ENCODE peak calls at places on chromosome 21, in seven cellular contexts. O, N, B, T, R, I and P are unnamed samples. For H3K4me1, the result is how much of the 10 kb centered on the place peaks cover.

GRCh38 chr21:8992731-8993174 is 1528.6 kb upstream of the TPTE start:
- DNase-seq in O (peak), N (peak), B (no peak), T (no peak), R (no peak), I (no peak), P (no peak)

GRCh38 chr21:36059823-36060158 is 535 bp downstream of the SETD4 start:
- DNase-seq in O (peak), N (no peak), B (peak), T (no peak), R (peak), I (no peak), P (no peak)

GRCh38 chr21:22535630-22536029 is 1537.4 kb downstream of the NCAM2 start:
- DNase-seq in O (no peak), N (no peak), B (no peak), T (no peak), R (no peak), I (no peak), P (no peak)

GRCh38 chr21:21156919-21157318 is 158.7 kb downstream of the NCAM2 start:
- DNase-seq in O (no peak), N (no peak), B (no peak), T (no peak), R (no peak), I (no peak), P (no peak)

GRCh38 chr21:29719561-29719960 is 220.2 kb downstream of the GRIK1 start:
- DNase-seq in O (no peak), N (no peak), B (no peak), T (no peak), R (no peak), I (no peak), P (no peak)

GRCh38 chr21:29748391-29749167 is 191.2 kb downstream of the GRIK1 start:
- DNase-seq in O (no peak), N (no peak), B (no peak), T (no peak), R (no peak), I (no peak), P (no peak)

GRCh38 chr21:46459356-46460112 is 843 bp downstream of the DIP2A start:
- DNase-seq in O (peak), N (no peak), B (peak), T (no peak), R (peak), I (peak), P (peak)

GRCh38 chr21:33121715-33122475 is 52.0 kb downstream of the OLIG1 start:
- DNase-seq in O (no peak), N (peak), B (peak), T (no peak), R (no peak), I (peak), P (no peak)

GRCh38 chr21:30719401-30719800 is 824 bp upstream of the KRTAP21-3 start:
- DNase-seq in O (no peak), N (no peak), B (no peak), T (no peak), R (no peak), I (no peak), P (peak)

GRCh38 chr21:15183712-15184353 is 119.0 kb upstream of the NRIP1 start:
- DNase-seq in O (no peak), N (no peak), B (no peak), T (no peak), R (no peak), I (no peak), P (peak)

GRCh38 chr21:29523646-29524045 is 224.9 kb downstream of the BACH1 start:
- DNase-seq in O (no peak), N (no peak), B (peak), T (no peak), R (no peak), I (no peak), P (no peak)

GRCh38 chr21:18275740-18276139 is 31.1 kb downstream of the CHODL start:
- DNase-seq in O (no peak), N (no peak), B (no peak), T (no peak), R (no peak), I (no peak), P (no peak)

GRCh38 chr21:33660406-33660805 is 18.1 kb downstream of the ITSN1 start:
- DNase-seq in O (no peak), N (no peak), B (no peak), T (no peak), R (no peak), I (no peak), P (no peak)

GRCh38 chr21:42575111-42575510 is 61.5 kb downstream of the SLC37A1 start:
- DNase-seq in O (peak), N (no peak), B (no peak), T (no peak), R (no peak), I (no peak), P (no peak)

GRCh38 chr21:17967319-17967718 is 148.2 kb upstream of the C21orf91 start:
- DNase-seq in O (no peak), N (no peak), B (no peak), T (no peak), R (no peak), I (no peak), P (no peak)

GRCh38 chr21:16770279-16770678 is 742.6 kb upstream of the CXADR start:
- DNase-seq in O (no peak), N (no peak), B (no peak), T (no peak), R (no peak), I (no peak), P (no peak)

GRCh38 chr21:29419422-29419821 is 120.7 kb downstream of the BACH1 start:
- DNase-seq in O (no peak), N (no peak), B (no peak), T (no peak), R (no peak), I (no peak), P (no peak)

GRCh38 chr21:32962286-32962685 is 63.4 kb upstream of the OLIG2 start:
- DNase-seq in O (no peak), N (no peak), B (no peak), T (no peak), R (no peak), I (no peak), P (no peak)

GRCh38 chr21:45448810-45449657 is 44.1 kb downstream of the COL18A1 start:
- DNase-seq in O (peak), N (no peak), B (no peak), T (no peak), R (no peak), I (no peak), P (no peak)

GRCh38 chr21:45001134-45002095 is 61.6 kb downstream of the SLX9 start:
- DNase-seq in O (peak), N (peak), B (peak), T (no peak), R (peak), I (no peak), P (peak)

GRCh38 chr21:28215214-28215954 is 777.3 kb downstream of the LTN1 start:
- DNase-seq in O (no peak), N (no peak), B (no peak), T (no peak), R (peak), I (no peak), P (peak)

GRCh38 chr21:34886554-34887385 is 162.3 kb downstream of the RUNX1 start:
- DNase-seq in O (peak), N (no peak), B (no peak), T (no peak), R (no peak), I (no peak), P (no peak)

GRCh38 chr21:45413922-45414321 is 9.0 kb downstream of the COL18A1 start:
- DNase-seq in O (peak), N (no peak), B (no peak), T (no peak), R (peak), I (no peak), P (no peak)

GRCh38 chr21:34604556-34604955 is 10.4 kb downstream of the RCAN1 start:
- DNase-seq in O (peak), N (no peak), B (no peak), T (no peak), R (no peak), I (no peak), P (no peak)

GRCh38 chr21:45302082-45303061 is 14.7 kb upstream of the POFUT2 start:
- DNase-seq in O (peak), N (no peak), B (no peak), T (peak), R (peak), I (no peak), P (no peak)

GRCh38 chr21:28605138-28605537 is 387.5 kb downstream of the LTN1 start:
- DNase-seq in O (no peak), N (no peak), B (no peak), T (no peak), R (no peak), I (peak), P (no peak)

GRCh38 chr21:45235488-45235887 is 52.2 kb downstream of the POFUT2 start:
- DNase-seq in O (no peak), N (no peak), B (no peak), T (no peak), R (no peak), I (no peak), P (no peak)

GRCh38 chr21:28142692-28143091 is 850.0 kb downstream of the LTN1 start:
- DNase-seq in O (no peak), N (no peak), B (no peak), T (no peak), R (no peak), I (no peak), P (peak)

GRCh38 chr21:15367061-15367626 is 302.3 kb upstream of the NRIP1 start:
- DNase-seq in O (no peak), N (no peak), B (no peak), T (no peak), R (no peak), I (no peak), P (no peak)

GRCh38 chr21:26686278-26686677 is 113.2 kb upstream of the CYYR1 start:
- DNase-seq in O (no peak), N (peak), B (no peak), T (no peak), R (no peak), I (peak), P (peak)

DNA sequence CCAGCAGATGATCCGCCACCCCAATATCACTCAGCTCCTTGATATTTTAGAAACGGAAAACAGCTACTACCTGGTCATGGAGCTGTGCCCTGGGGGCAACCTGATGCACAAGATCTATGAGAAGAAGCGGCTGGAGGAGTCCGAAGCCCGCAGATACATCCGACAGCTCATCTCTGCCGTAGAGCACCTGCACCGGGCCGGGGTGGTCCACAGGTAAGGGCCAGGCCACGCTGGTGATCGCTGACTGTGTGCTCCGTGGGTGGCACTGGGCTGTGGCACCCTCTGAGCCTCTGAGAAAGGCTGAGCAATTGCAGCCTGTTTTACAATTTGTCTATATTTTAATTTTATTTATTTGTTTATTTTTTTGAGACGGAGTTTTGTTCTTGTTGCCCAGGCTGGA is 51.7 kb downstream of the HUNK start:
- DNase-seq in O (no peak), N (no peak), B (no peak), T (no peak), R (no peak), I (no peak), P (no peak)
- TF ChIP-seq CTCF in O (no peak), N (no peak), B (no peak), T (no peak), R (no peak), I (no peak), P (no peak)

DNA sequence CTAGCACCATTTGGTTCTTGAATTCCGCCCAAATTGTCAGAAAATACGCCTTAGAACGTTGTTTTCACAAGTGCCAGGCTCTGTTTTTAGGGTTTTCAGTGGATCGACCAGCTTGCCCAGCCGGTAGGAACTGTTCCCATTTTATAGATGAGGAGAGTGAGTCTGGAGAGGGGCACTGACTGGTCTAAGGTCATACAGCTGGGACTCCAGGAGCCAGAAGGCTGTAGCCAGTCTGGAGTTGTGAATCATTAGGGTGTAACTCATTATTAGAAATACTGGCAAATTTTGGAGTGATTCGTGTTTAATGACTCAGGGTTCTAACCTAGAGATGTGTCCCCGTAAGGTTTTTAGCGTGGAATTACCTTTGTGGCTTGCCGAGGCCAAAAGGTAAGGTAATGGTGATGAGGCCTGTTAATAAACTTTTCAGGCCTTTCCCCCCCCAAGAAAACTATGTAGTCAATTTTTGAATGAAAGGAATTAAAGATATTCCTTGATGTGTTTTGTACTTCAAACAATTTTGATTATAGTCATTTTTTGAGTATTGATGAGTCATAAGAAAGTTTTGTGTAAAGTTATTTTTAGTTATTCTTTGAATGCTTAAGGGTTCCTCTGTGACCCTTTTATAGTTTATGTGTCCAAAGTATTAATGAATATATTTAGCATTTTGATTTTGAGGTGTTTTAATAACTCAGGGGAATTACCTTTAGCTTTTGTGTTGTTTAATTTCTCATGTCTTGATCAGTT is 2.1 kb downstream of the DYRK1A start:
- DNase-seq in O (no peak), N (no peak), B (no peak), T (no peak), R (no peak), I (no peak), P (peak)
- H3K4me1 ChIP-seq in O (under half), N (under half), B (under half), T (half or more), R (half or more), I (half or more), P (under half)

GRCh38 chr21:41361786-41362604 is at the start of gene MX2:
- DNase-seq in O (no peak), N (no peak), B (no peak), T (peak), R (peak), I (peak), P (peak)
- TF ChIP-seq CTCF in O (no peak), N (no peak), B (no peak), T (no peak), R (no peak), I (no peak), P (no peak)

GRCh38 chr21:43927591-43928229 is 62.7 kb downstream of the AGPAT3 start:
- DNase-seq in O (peak), N (no peak), B (no peak), T (no peak), R (no peak), I (no peak), P (no peak)

GRCh38 chr21:43926196-43926595 is 61.2 kb downstream of the AGPAT3 start:
- DNase-seq in O (peak), N (no peak), B (no peak), T (no peak), R (no peak), I (no peak), P (no peak)

GRCh38 chr21:43929217-43929971 is 64.4 kb downstream of the AGPAT3 start:
- DNase-seq in O (peak), N (no peak), B (peak), T (no peak), R (peak), I (no peak), P (no peak)

GRCh38 chr21:43928726-43929125 is 63.7 kb downstream of the AGPAT3 start:
- DNase-seq in O (peak), N (no peak), B (peak), T (no peak), R (no peak), I (no peak), P (no peak)

DNA sequence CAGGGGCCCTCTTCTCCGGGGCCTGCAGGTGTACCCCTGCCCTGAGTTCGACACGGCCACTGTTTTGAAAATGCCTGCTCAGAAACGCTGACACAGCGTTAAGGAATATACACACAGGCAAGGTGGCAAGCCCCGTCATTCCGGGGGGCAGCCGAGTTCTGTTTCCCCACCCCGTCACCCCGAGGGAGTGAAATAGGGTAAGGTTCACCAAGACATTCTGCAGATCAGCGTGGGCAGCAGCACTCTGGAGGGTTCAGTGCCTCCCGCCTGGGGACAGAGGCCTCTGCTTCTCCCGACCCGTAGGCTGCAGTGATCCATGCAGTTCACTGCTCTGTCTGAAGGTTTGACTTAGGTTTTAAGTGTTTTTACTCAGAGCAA is 63.2 kb downstream of the AGPAT3 start:
- DNase-seq in O (peak), N (no peak), B (no peak), T (no peak), R (no peak), I (no peak), P (no peak)
- H3K4me1 ChIP-seq in O (under half), N (under half), B (under half), T (under half), R (half or more), I (under half), P (under half)

GRCh38 chr21:38853421-38853919 is 47.7 kb downstream of the ETS2 start:
- DNase-seq in O (peak), N (peak), B (peak), T (no peak), R (peak), I (peak), P (peak)
- TF ChIP-seq CTCF in O (no peak), N (no peak), B (no peak), T (no peak), R (no peak), I (no peak), P (no peak)

DNA sequence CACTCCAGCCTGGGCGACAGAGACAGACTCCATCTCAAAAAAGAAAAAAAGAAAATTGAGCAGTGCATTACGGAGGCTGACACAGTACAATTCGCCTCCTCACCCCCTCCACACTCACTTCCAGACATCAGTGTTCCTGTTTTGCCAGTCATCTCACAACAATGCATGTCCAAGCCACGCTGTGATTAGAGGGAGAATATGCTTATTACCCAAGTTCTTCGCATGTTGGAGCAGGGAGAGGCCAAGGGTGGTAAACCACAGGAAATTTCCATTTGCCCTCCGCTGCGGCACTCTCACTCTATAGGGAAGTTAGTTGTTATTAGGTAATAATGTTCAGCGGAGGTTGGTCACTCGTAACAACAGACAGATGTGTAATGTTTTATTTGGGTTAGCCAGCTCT is 32.9 kb downstream of the KCNJ15 start:
- DNase-seq in O (no peak), N (no peak), B (no peak), T (no peak), R (peak), I (no peak), P (peak)
- H3K4me1 ChIP-seq in O (under half), N (under half), B (under half), T (under half), R (under half), I (under half), P (half or more)